ENCODE peak calls at places on chromosomes 4 and X, in eight cellular contexts. E is choroid plexus epithelial cell; O is stimulated activated CD4-positive, alpha-beta T cell treated with anti-CD3 and anti-CD28 coated beads, Interleukin-4, amount 100 ng/mL, for 24 hours; H is A549; T is HFF-Myc; J is endodermal cell; R is NCI-H1092; W is omental fat pad. V is an unnamed sample.

GRCh38 chr4:113921089-113921842 is 58.2 kb downstream of the ARSJ start:
- DNase-seq in E (peak), O (no peak), H (no peak), T (no peak), J (no peak), R (no peak), W (no peak), V (no peak)

GRCh38 chr4:121283319-121283718 is 97.5 kb downstream of the QRFPR start:
- DNase-seq in E (no peak), O (no peak), H (no peak), T (no peak), J (no peak), R (no peak), W (no peak), V (no peak)

GRCh38 chr4:110640608-110641007 is 17.7 kb upstream of the PITX2 start:
- DNase-seq in E (no peak), O (no peak), H (no peak), T (no peak), J (no peak), R (no peak), W (no peak), V (no peak)

GRCh38 chrX:97616883-97617510 is 733.3 kb downstream of the RPA4 start:
- DNase-seq in E (peak), O (no peak), H (peak), T (peak), J (no peak), R (no peak), W (no peak), V (peak)

GRCh38 chrX:19291086-19291485 is 52.6 kb upstream of the PDHA1 start:
- DNase-seq in E (no peak), O (no peak), H (no peak), T (no peak), J (peak), R (no peak), W (no peak), V (no peak)

GRCh38 chr4:166827167-166827566 is 407.1 kb downstream of the SPOCK3 start:
- DNase-seq in E (no peak), O (no peak), H (no peak), T (no peak), J (no peak), R (no peak), W (no peak), V (no peak)

GRCh38 chrX:136168929-136169735 is 21.8 kb downstream of the FHL1 start:
- DNase-seq in E (peak), O (no peak), H (no peak), T (peak), J (peak), R (no peak), W (no peak), V (no peak)

GRCh38 chrX:47497274-47497673 is 14.3 kb upstream of the ZNF41 start:
- DNase-seq in E (peak), O (no peak), H (peak), T (no peak), J (no peak), R (no peak), W (no peak), V (no peak)

GRCh38 chr4:183329244-183329643 is 7.0 kb upstream of the CLDN24 start:
- DNase-seq in E (no peak), O (no peak), H (no peak), T (no peak), J (no peak), R (no peak), W (no peak), V (no peak)

GRCh38 chr4:88533088-88533790 is 9.7 kb upstream of the PYURF start:
- DNase-seq in E (peak), O (no peak), H (no peak), T (no peak), J (peak), R (no peak), W (no peak), V (no peak)

GRCh38 chr4:45004847-45005565 is 278.6 kb upstream of the GNPDA2 start:
- DNase-seq in E (peak), O (no peak), H (no peak), T (no peak), J (no peak), R (no peak), W (no peak), V (no peak)

GRCh38 chr4:171880136-171880535 is 66.9 kb downstream of the GALNTL6 start:
- DNase-seq in E (peak), O (no peak), H (peak), T (peak), J (no peak), R (no peak), W (no peak), V (no peak)

GRCh38 chr4:189941005-189941450 is 356 bp downstream of the FRG1 start:
- DNase-seq in E (peak), O (no peak), H (no peak), T (no peak), J (no peak), R (no peak), W (no peak), V (peak)

GRCh38 chr4:74158561-74159396 is 861 bp downstream of the MTHFD2L start:
- DNase-seq in E (peak), O (no peak), H (peak), T (no peak), J (no peak), R (no peak), W (no peak), V (no peak)

GRCh38 chr4:156974264-156974663 is 2.7 kb upstream of the PDGFC start:
- DNase-seq in E (peak), O (no peak), H (no peak), T (no peak), J (no peak), R (no peak), W (no peak), V (no peak)

GRCh38 chrX:42680651-42681050 is 97.3 kb downstream of the PPP1R2C start:
- DNase-seq in E (peak), O (no peak), H (no peak), T (no peak), J (peak), R (no peak), W (no peak), V (no peak)

GRCh38 chr4:24659241-24659961 is 75.0 kb upstream of the DHX15 start:
- DNase-seq in E (no peak), O (no peak), H (no peak), T (no peak), J (peak), R (peak), W (no peak), V (no peak)

GRCh38 chrX:72230290-72230689 is 8.5 kb downstream of the ERCC6L start:
- DNase-seq in E (no peak), O (no peak), H (no peak), T (no peak), J (no peak), R (no peak), W (no peak), V (no peak)

GRCh38 chr4:1166509-1167243 is 5.7 kb downstream of the SPON2 start:
- DNase-seq in E (peak), O (no peak), H (no peak), T (no peak), J (no peak), R (no peak), W (no peak), V (no peak)

GRCh38 chrX:40086569-40087335 is 11.0 kb downstream of the BCOR start:
- DNase-seq in E (no peak), O (no peak), H (no peak), T (no peak), J (peak), R (no peak), W (no peak), V (no peak)

GRCh38 chr4:141497627-141498026 is 138.8 kb upstream of the IL15 start:
- DNase-seq in E (no peak), O (no peak), H (no peak), T (no peak), J (no peak), R (no peak), W (no peak), V (no peak)

GRCh38 chrX:77264490-77264889 is 182.7 kb upstream of the FGF16 start:
- DNase-seq in E (no peak), O (no peak), H (no peak), T (no peak), J (no peak), R (no peak), W (no peak), V (no peak)

GRCh38 chr4:17817027-17817426 is 6.2 kb downstream of the NCAPG start:
- DNase-seq in E (peak), O (no peak), H (peak), T (peak), J (no peak), R (peak), W (no peak), V (no peak)

GRCh38 chr4:8457646-8458045 is 17.1 kb downstream of the TRMT44 start:
- DNase-seq in E (no peak), O (no peak), H (no peak), T (no peak), J (no peak), R (no peak), W (no peak), V (no peak)

V was measured in lower leg skin.